ENCODE peak calls at places on chromosome 5, in four cellular contexts. D is NAMALWA; L is naive thymus-derived CD4-positive, alpha-beta T cell; C is cardiac septum. S is an unnamed sample.

GRCh38 chr5:45696206-45696836 is at the start of gene HCN1:
- DNase-seq in D (no peak), C (peak; percentile 74), L (no peak), S (no peak)

GRCh38 chr5:126139773-126140172 is 283.4 kb upstream of the GRAMD2B start:
- DNase-seq in L (no peak), D (no peak), C (no peak), S (no peak)

GRCh38 chr5:72815580-72816296 is 723 bp upstream of the TNPO1 start:
- DNase-seq in D (peak; percentile 80), C (no peak), L (no peak), S (no peak)

GRCh38 chr5:92909545-92909962 is 671.5 kb downstream of the NR2F1-AS1 start:
- DNase-seq in C (no peak), L (no peak), D (peak; percentile 36), S (peak; percentile 25)

GRCh38 chr5:1548702-1549523 is 25.2 kb upstream of the LPCAT1 start:
- DNase-seq in C (peak; percentile 51), D (no peak), L (no peak), S (no peak)

GRCh38 chr5:5598547-5599113 is 176.2 kb downstream of the ICE1 start:
- DNase-seq in L (no peak), D (no peak), C (no peak), S (no peak)

GRCh38 chr5:41869150-41869738 is 981 bp downstream of the OXCT1 start:
- DNase-seq in L (peak; percentile 38), C (peak; percentile 90), D (no peak), S (peak; percentile 31)

GRCh38 chr5:111857067-111857466 is 100.1 kb upstream of the NREP start:
- DNase-seq in C (no peak), L (no peak), D (no peak), S (no peak)

GRCh38 chr5:145166173-145166572 is 669.0 kb downstream of the PRELID2 start:
- DNase-seq in L (no peak), C (no peak), D (no peak), S (no peak)

GRCh38 chr5:18312016-18312415 is 677.8 kb downstream of the TAF11L14 start:
- DNase-seq in D (no peak), C (no peak), L (no peak), S (no peak)

GRCh38 chr5:176725521-176725920 is 78.2 kb downstream of the TSPAN17 start:
- DNase-seq in D (no peak), L (no peak), C (no peak), S (no peak)

S was measured in OCI-LY7.